ENCODE peak calls at places on chromosomes 16 and 17, in eight cellular contexts. P, D, W, H, Y, T, Z and R are unnamed samples.

GRCh38 chr16:85777583-85778310 is 21.6 kb downstream of the EMC8 start:
- DNase-seq in D (peak; percentile 66), Y (no peak), P (peak; percentile 80), H (peak; percentile 68), Z (no peak), W (peak; percentile 16), T (no peak), R (peak; percentile 31)

GRCh38 chr16:424033-424622 is 1.3 kb upstream of the RAB11FIP3 start:
- DNase-seq in Y (peak; percentile 99), P (peak; percentile 99), H (peak; percentile 90), D (peak; percentile 99), W (peak; percentile 98), T (peak; percentile 81), Z (no peak), R (peak; percentile 95)

GRCh38 chr17:67044016-67044772 is at the start of gene CACNG1:
- DNase-seq in W (no peak), P (no peak), H (no peak), Y (no peak), D (no peak), T (no peak), Z (no peak), R (no peak)

GRCh38 chr17:80939151-80940145 is 52.2 kb upstream of the CHMP6 start:
- DNase-seq in Z (no peak), H (no peak), P (no peak), Y (no peak), T (no peak), D (no peak), W (no peak), R (no peak)

GRCh38 chr16:86241681-86242080 is 268.6 kb upstream of the FOXF1 start:
- DNase-seq in P (no peak), Z (no peak), D (no peak), W (no peak), Y (no peak), H (no peak), T (no peak), R (no peak)

GRCh38 chr17:63697341-63698286 is 2.3 kb downstream of the LIMD2 start:
- DNase-seq in Z (peak; percentile 69), Y (peak; percentile 39), D (peak; percentile 55), H (peak; percentile 34), P (peak; percentile 48), T (peak; percentile 86), W (peak; percentile 32), R (peak; percentile 31)

GRCh38 chr17:45143767-45144198 is 4.5 kb upstream of the HEXIM1 start:
- DNase-seq in Z (no peak), D (no peak), W (peak; percentile 92), T (peak; percentile 85), H (no peak), P (no peak), Y (peak; percentile 95), R (peak; percentile 90)

GRCh38 chr17:79012563-79013134 is 3.1 kb upstream of the CANT1 start:
- DNase-seq in D (no peak), H (no peak), P (no peak), T (no peak), Z (no peak), Y (no peak), W (no peak), R (no peak)

GRCh38 chr16:28081391-28081790 is 17.9 kb upstream of the GSG1L start:
- DNase-seq in W (no peak), Y (no peak), P (no peak), T (no peak), D (no peak), H (no peak), Z (no peak), R (no peak)

GRCh38 chr16:53094013-53094630 is 39.3 kb downstream of the CHD9 start:
- DNase-seq in Y (no peak), P (peak; percentile 93), W (no peak), Z (no peak), T (peak; percentile 83), D (peak; percentile 83), H (no peak), R (peak; percentile 29)

GRCh38 chr17:512926-513325 is 160.3 kb upstream of the RPH3AL start:
- DNase-seq in Z (no peak), T (no peak), Y (peak; percentile 27), W (peak; percentile 84), H (no peak), D (no peak), P (no peak), R (peak; percentile 62)

GRCh38 chr17:45248132-45248936 is 13.6 kb downstream of the SPATA32 start:
- DNase-seq in P (no peak), D (peak; percentile 66), T (no peak), H (peak; percentile 84), W (no peak), Y (no peak), Z (peak; percentile 67), R (no peak)

GRCh38 chr16:11613381-11614303 is 26.9 kb upstream of the LITAF start:
- DNase-seq in D (peak; percentile 96), H (peak; percentile 90), W (no peak), T (peak; percentile 88), Z (no peak), P (peak; percentile 70), Y (peak; percentile 60), R (peak; percentile 28)

GRCh38 chr17:77473615-77474226 is 333.0 kb downstream of the SEC14L1 start:
- DNase-seq in Y (no peak), D (peak; percentile 75), W (no peak), P (no peak), Z (peak; percentile 75), T (no peak), H (peak; percentile 63), R (no peak)

GRCh38 chr17:31564883-31565297 is 173.4 kb downstream of the RAB11FIP4 start:
- DNase-seq in D (peak; percentile 61), P (peak; percentile 89), W (peak; percentile 58), Z (no peak), H (no peak), Y (peak; percentile 71), T (no peak), R (peak; percentile 61)

GRCh38 chr17:76678330-76678729 is 32.4 kb downstream of the MXRA7 start:
- DNase-seq in H (no peak), T (peak; percentile 44), Z (no peak), W (no peak), P (no peak), D (no peak), Y (no peak), R (no peak)

GRCh38 chr17:7912927-7913524 is 3.1 kb downstream of the RNF227 start:
- DNase-seq in W (peak; percentile 86), T (no peak), H (peak; percentile 61), Z (peak; percentile 62), Y (peak; percentile 88), D (peak; percentile 84), P (peak; percentile 71), R (peak; percentile 78)

GRCh38 chr17:4951486-4951885 is 567 bp downstream of the ENO3 start:
- DNase-seq in P (no peak), H (no peak), T (no peak), Y (no peak), Z (no peak), W (no peak), D (no peak), R (no peak)

GRCh38 chr17:16941643-16942042 is 30.3 kb downstream of the TNFRSF13B start:
- DNase-seq in W (peak; percentile 7), H (no peak), D (no peak), T (no peak), Y (peak; percentile 8), Z (no peak), P (no peak), R (no peak)

GRCh38 chr16:88972349-88972748 is 4.7 kb downstream of the CBFA2T3 start:
- DNase-seq in P (no peak), T (no peak), W (no peak), D (no peak), H (no peak), Y (peak; percentile 3), Z (no peak), R (no peak)

GRCh38 chr17:28849281-28849680 is 5.5 kb upstream of the ERAL1 start:
- DNase-seq in Y (peak; percentile 22), W (peak; percentile 8), P (no peak), D (peak; percentile 24), Z (no peak), H (no peak), T (no peak), R (no peak)

GRCh38 chr16:77298638-77299360 is 99.6 kb downstream of the SYCE1L start:
- DNase-seq in H (peak; percentile 63), W (peak; percentile 95), P (peak; percentile 96), Z (peak; percentile 74), T (no peak), D (peak; percentile 93), Y (peak; percentile 93), R (peak; percentile 98)